ENCODE peak calls at places on chromosomes 12 and 14, in nine cellular contexts. R is prostate gland; X is stomach; O is endothelial cell of umbilical vein; D is Peyer's patch; P is body of pancreas; H is heart right ventricle; V is IMR-90; Z is CD8-positive, alpha-beta T cell. C is an unnamed sample. For H3K4me1, the result is how much of the 10 kb centered on the place peaks cover.

GRCh38 chr14:105629886-105630215 is 103.5 kb downstream of the TMEM121 start:
- DNase-seq in R (no peak), X (no peak), O (no peak), D (no peak), P (no peak), H (no peak), V (no peak), Z (no peak), C (no peak)

GRCh38 chr12:59088673-59089072 is 168.4 kb upstream of the LRIG3 start:
- DNase-seq in R (no peak), X (no peak), O (no peak), D (no peak), P (no peak), H (no peak), V (peak), Z (no peak), C (no peak)

GRCh38 chr14:102258136-102258535 is 46.8 kb downstream of the MOK start:
- DNase-seq in R (no peak), X (no peak), O (no peak), D (no peak), P (no peak), H (no peak), V (no peak), Z (no peak), C (no peak)

GRCh38 chr14:61950340-61950739 is 188.1 kb downstream of the SNAPC1 start:
- DNase-seq in R (no peak), X (no peak), O (no peak), D (no peak), P (no peak), H (no peak), V (no peak), Z (no peak), C (no peak)

GRCh38 chr14:67618617-67619063 is 1.1 kb upstream of the ARG2 start:
- DNase-seq in R (peak), X (no peak), O (peak), D (no peak), P (no peak), H (no peak), V (peak), Z (peak), C (peak)

GRCh38 chr12:42969357-42969756 is 379.8 kb upstream of the PRICKLE1 start:
- DNase-seq in R (no peak), X (no peak), O (peak), D (no peak), P (no peak), H (peak), V (no peak), Z (no peak), C (no peak)

GRCh38 chr12:27285395-27285794 is 41.3 kb downstream of the STK38L start:
- DNase-seq in R (no peak), X (no peak), O (peak), D (no peak), P (no peak), H (no peak), V (peak), Z (no peak), C (no peak)

GRCh38 chr12:15472036-15472435 is 149.7 kb downstream of the PTPRO start:
- DNase-seq in R (no peak), X (no peak), O (no peak), D (no peak), P (no peak), H (no peak), V (no peak), Z (no peak), C (no peak)

GRCh38 chr14:90396342-90397339 is at the start of gene CALM1:
- DNase-seq in R (peak), X (peak), O (peak), D (peak), P (peak), H (peak), V (peak), Z (peak), C (peak)

GRCh38 chr12:3553681-3554546 is 62.9 kb downstream of the PRMT8 start:
- DNase-seq in R (no peak), X (peak), O (no peak), D (no peak), P (no peak), H (no peak), V (no peak), Z (no peak), C (no peak)

GRCh38 chr14:57150449-57150848 is 118.3 kb downstream of the EXOC5 start:
- DNase-seq in R (no peak), X (no peak), O (no peak), D (no peak), P (no peak), H (no peak), V (no peak), Z (no peak), C (no peak)

GRCh38 chr14:66827182-66827581 is 319.2 kb downstream of the GPHN start:
- DNase-seq in R (no peak), X (no peak), O (no peak), D (no peak), P (no peak), H (no peak), V (no peak), Z (no peak), C (no peak)

GRCh38 chr12:44317651-44318126 is 481.8 kb downstream of the TMEM117 start:
- DNase-seq in R (no peak), X (no peak), O (peak), D (peak), P (no peak), H (no peak), V (peak), Z (no peak), C (no peak)

GRCh38 chr12:133129368-133130037 is 571 bp downstream of the ZNF891 start:
- DNase-seq in R (no peak), X (no peak), O (no peak), D (no peak), P (peak), H (no peak), V (peak), Z (no peak), C (no peak)

GRCh38 chr12:72274926-72275325 is 2.8 kb downstream of the TRHDE start:
- DNase-seq in R (no peak), X (no peak), O (no peak), D (no peak), P (no peak), H (no peak), V (peak), Z (no peak), C (no peak)

GRCh38 chr14:104335176-104335575 is 196.8 kb downstream of the KIF26A start:
- DNase-seq in R (no peak), X (no peak), O (no peak), D (no peak), P (no peak), H (no peak), V (no peak), Z (no peak), C (no peak)

GRCh38 chr12:47839214-47839613 is 19.5 kb upstream of the HDAC7 start:
- DNase-seq in R (no peak), X (no peak), O (no peak), D (no peak), P (no peak), H (no peak), V (no peak), Z (no peak), C (no peak)

GRCh38 chr14:59483360-59483759 is 848 bp downstream of the L3HYPDH start:
- DNase-seq in R (no peak), X (no peak), O (no peak), D (no peak), P (no peak), H (no peak), V (peak), Z (no peak), C (peak)

GRCh38 chr14:72237722-72238666 is 305.8 kb downstream of the RGS6 start:
- DNase-seq in R (no peak), X (no peak), O (no peak), D (no peak), P (no peak), H (no peak), V (no peak), Z (no peak), C (no peak)

GRCh38 chr12:101459642-101460346 is 15.3 kb upstream of the SPIC start:
- DNase-seq in R (peak), X (peak), O (no peak), D (peak), P (no peak), H (no peak), V (peak), Z (no peak), C (peak)

GRCh38 chr14:56119221-56119967 is 1.2 kb downstream of the PELI2 start:
- DNase-seq in R (peak), X (peak), O (peak), D (peak), P (peak), H (peak), V (peak), Z (peak), C (peak)

GRCh38 chr14:102499401-102500189 is 10.0 kb downstream of the ANKRD9 start:
- DNase-seq in R (no peak), X (no peak), O (no peak), D (no peak), P (no peak), H (peak), V (no peak), Z (no peak), C (no peak)

GRCh38 chr12:89162704-89163261 is 189.5 kb downstream of the DUSP6 start:
- DNase-seq in R (peak), X (peak), O (peak), D (no peak), P (no peak), H (no peak), V (peak), Z (no peak), C (peak)

GRCh38 chr12:130195369-130195768 is 33.1 kb downstream of the FZD10 start:
- DNase-seq in R (no peak), X (peak), O (no peak), D (no peak), P (no peak), H (no peak), V (no peak), Z (no peak), C (no peak)

GRCh38 chr12:122845865-122846621 is 10.8 kb downstream of the HIP1R start:
- DNase-seq in R (no peak), X (no peak), O (no peak), D (no peak), P (no peak), H (no peak), V (no peak), Z (no peak), C (no peak)

GRCh38 chr12:50246873-50247612 is 36.3 kb downstream of the LIMA1 start:
- DNase-seq in R (peak), X (peak), O (peak), D (peak), P (peak), H (peak), V (peak), Z (no peak), C (peak)

GRCh38 chr14:67674139-67674479 is 323 bp downstream of the VTI1B start:
- DNase-seq in R (peak), X (peak), O (peak), D (peak), P (peak), H (peak), V (peak), Z (peak), C (peak)

GRCh38 chr12:16359512-16360491 is 12.4 kb downstream of the MGST1 start:
- DNase-seq in R (peak), X (peak), O (peak), D (peak), P (peak), H (peak), V (peak), Z (no peak), C (peak)

GRCh38 chr12:56521590-56522371 is at the start of gene RBMS2:
- DNase-seq in R (peak), X (peak), O (peak), D (peak), P (peak), H (peak), V (peak), Z (peak), C (peak)

GRCh38 chr14:95562892-95563685 is 28.2 kb downstream of the GLRX5 start:
- DNase-seq in R (no peak), X (peak), O (peak), D (no peak), P (no peak), H (no peak), V (peak), Z (no peak), C (peak)

GRCh38 chr12:55965941-55966407 is at the start of gene PMEL:
- DNase-seq in R (no peak), X (no peak), O (peak), D (no peak), P (no peak), H (no peak), V (no peak), Z (no peak), C (peak)

GRCh38 chr12:103495783-103496456 is at the start of gene C12orf42:
- DNase-seq in R (no peak), X (no peak), O (peak), D (no peak), P (no peak), H (no peak), V (no peak), Z (peak), C (peak)

GRCh38 chr12:106114084-106115068 is 24.4 kb downstream of the NUAK1 start:
- DNase-seq in R (no peak), X (no peak), O (no peak), D (no peak), P (no peak), H (no peak), V (peak), Z (no peak), C (no peak)

GRCh38 chr12:94941440-94941862 is 62.0 kb downstream of the NDUFA12 start:
- DNase-seq in R (no peak), X (no peak), O (peak), D (no peak), P (no peak), H (peak), V (peak), Z (peak), C (peak)

GRCh38 chr12:105324704-105325103 is 5.8 kb upstream of the C12orf75 start:
- DNase-seq in R (no peak), X (no peak), O (no peak), D (no peak), P (no peak), H (no peak), V (no peak), Z (no peak), C (no peak)

GRCh38 chr12:64736771-64737170 is 22.4 kb downstream of the GNS start:
- DNase-seq in R (no peak), X (no peak), O (no peak), D (no peak), P (no peak), H (no peak), V (no peak), Z (no peak), C (no peak)
- H3K27ac ChIP-seq in R (no peak), X (no peak), O (no peak), D (no peak), P (no peak), H (no peak), V (no peak), Z (no peak), C (no peak)

DNA sequence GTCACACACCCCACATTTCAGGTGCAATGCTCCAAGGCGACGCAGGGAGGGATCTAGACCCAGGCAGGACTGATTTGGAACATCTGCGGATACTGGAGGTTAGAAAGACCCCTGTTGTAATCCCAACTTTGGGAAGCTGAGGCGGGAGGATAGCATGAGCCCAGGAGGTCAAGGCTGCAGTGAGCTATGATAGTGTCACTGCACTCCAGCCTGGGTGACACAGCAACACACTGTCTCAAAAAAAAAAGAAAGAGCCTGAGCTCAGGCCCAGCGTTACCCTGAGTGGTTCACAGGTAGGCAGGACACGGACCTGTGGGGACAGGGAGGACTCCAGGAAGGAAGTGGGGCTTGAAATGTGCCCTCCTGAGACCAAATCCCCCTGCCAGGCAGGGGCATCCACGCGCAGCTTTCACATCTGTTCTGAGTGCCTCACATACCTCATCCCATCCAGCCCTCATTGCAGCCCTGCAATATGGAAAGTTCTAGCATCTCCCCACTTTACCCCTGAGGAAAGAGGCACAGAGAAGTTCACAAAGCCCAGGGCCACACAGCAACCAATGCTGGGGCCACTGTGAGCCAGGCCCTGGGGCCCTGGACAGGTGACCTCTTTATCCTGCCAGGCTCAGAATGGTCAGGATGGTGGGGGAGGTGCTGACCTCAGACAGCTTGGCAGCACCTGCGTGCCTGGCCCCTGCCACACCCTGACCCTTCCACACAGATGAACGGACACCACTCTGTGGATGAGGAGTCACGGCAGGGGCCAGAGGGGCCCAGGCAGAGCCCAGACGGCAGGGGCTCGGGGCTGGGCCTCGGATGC is 34.1 kb downstream of the CCDC85C start:
- DNase-seq in R (no peak), X (no peak), O (no peak), D (no peak), P (no peak), H (no peak), V (no peak), Z (no peak), C (no peak)
- H3K4me1 ChIP-seq in R (half or more), X (half or more), O (under half), D (half or more), P (half or more), H (half or more), V (under half), Z (under half), C (half or more)

DNA sequence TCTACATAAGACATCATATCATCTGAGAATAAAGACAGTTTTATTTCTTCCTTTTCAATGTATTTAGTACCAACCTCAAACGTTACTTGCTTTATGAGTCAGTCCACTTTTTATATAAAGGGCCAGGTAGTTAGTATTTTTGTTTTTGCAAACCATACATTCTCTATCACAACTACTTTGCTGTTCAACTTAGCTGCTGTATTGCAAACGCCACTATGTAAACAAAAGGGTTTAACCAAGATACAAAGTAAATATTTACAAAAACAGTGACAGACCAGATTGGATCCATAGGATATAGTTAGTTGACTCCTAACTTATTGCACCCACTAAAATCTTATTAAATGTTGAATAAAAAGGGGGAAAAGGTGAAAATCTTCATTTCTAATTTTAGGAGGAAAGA is 87.7 kb upstream of the FOXG1 start:
- DNase-seq in R (no peak), X (no peak), O (no peak), D (no peak), P (no peak), H (no peak), V (no peak), Z (no peak), C (no peak)
- H3K27ac ChIP-seq in R (no peak), X (no peak), O (no peak), D (no peak), P (no peak), H (no peak), V (no peak), Z (no peak), C (no peak)

GRCh38 chr14:52513249-52513648 is 39.1 kb downstream of the TXNDC16 start:
- DNase-seq in R (no peak), X (no peak), O (no peak), D (no peak), P (no peak), H (no peak), V (no peak), Z (no peak), C (no peak)

DNA sequence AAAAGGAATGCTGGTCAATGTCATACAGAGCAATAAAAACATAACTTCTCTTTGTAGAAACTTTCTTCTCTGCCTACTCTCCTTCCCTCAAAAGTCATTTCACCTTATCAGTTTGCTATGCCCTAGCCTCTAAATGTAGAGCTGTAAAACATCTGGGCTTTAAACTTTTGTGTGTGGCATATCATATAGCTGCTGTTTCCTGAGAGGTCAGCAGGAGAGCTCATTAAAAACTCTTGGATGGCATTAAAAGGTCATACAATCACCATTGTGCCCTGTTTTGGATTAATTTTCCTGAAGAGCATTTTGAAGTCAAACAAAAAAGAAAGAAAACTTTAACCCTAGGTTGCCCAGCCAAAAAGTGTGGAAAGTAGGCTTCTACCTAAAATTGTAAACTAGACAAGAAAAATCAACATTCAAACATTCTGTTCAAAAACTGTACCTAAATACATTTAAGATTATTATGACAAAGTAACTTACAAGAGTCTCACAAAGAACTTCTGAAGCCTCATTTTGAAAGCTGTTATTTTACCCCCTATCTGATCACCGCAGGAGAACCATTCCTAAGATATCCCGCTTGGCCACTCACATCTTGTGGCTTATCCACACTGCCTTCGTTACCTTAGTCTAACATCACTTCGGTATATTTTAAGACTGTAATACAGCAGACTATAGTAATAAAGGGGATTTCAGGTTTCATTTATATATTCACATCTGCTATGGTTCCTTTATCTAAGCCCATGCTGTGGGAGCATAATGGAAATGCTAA is 38.1 kb downstream of the TXNDC16 start:
- DNase-seq in R (no peak), X (no peak), O (no peak), D (no peak), P (no peak), H (no peak), V (no peak), Z (no peak), C (no peak)
- H3K4me1 ChIP-seq in R (under half), X (under half), O (under half), D (under half), P (under half), H (under half), V (under half), Z (under half), C (under half)

GRCh38 chr14:68982581-68982980 is 3.5 kb upstream of the ACTN1 start:
- DNase-seq in R (no peak), X (no peak), O (no peak), D (no peak), P (no peak), H (no peak), V (peak), Z (no peak), C (no peak)
- H3K27ac ChIP-seq in R (no peak), X (peak), O (no peak), D (no peak), P (peak), H (no peak), V (peak), Z (no peak), C (no peak)

GRCh38 chr14:50963919-50964318 is 19.6 kb upstream of the PYGL start:
- DNase-seq in R (no peak), X (no peak), O (no peak), D (no peak), P (no peak), H (no peak), V (no peak), Z (no peak), C (no peak)
- H3K4me1 ChIP-seq in R (under half), X (under half), O (under half), D (under half), P (under half), H (under half), V (under half), Z (under half), C (under half)

C was measured in colonic mucosa.